ENCODE peak calls at places on chromosomes 13 and 19, in ten cellular contexts. F is fibroblast of the aortic adventitia; G is CD8-positive, alpha-beta T cell; X is AG04450; V is BE2C; T is fibroblast of pulmonary artery; L is esophagus squamous epithelium; Q is endothelial cell; Z is AG10803; P is pancreas. H is an unnamed sample.

GRCh38 chr13:62293081-62293480 is 877.4 kb upstream of the PCDH20 start:
- DNase-seq in V (peak; percentile 20), Z (no peak), F (no peak), P (no peak), Q (no peak), T (peak; percentile 3), X (no peak), L (no peak), G (no peak), H (no peak)

GRCh38 chr13:44932850-44933251 is 56.4 kb downstream of the NUFIP1 start:
- DNase-seq in T (peak; percentile 92), X (no peak), F (peak; percentile 74), L (no peak), G (no peak), V (no peak), Q (peak; percentile 18), Z (peak; percentile 36), P (no peak), H (no peak)

GRCh38 chr13:113552079-113552478 is 32.5 kb upstream of the TFDP1 start:
- DNase-seq in V (no peak), P (no peak), L (no peak), Q (no peak), T (no peak), X (no peak), Z (no peak), G (no peak), F (no peak), H (no peak)

GRCh38 chr13:113930711-113931637 is 42.9 kb downstream of the C13orf46 start:
- DNase-seq in F (no peak), P (peak; percentile 43), T (no peak), Q (no peak), V (no peak), X (no peak), L (no peak), Z (no peak), G (peak; percentile 31), H (peak; percentile 35)

GRCh38 chr19:28307460-28307859 is 905.5 kb downstream of the UQCRFS1 start:
- DNase-seq in Q (no peak), V (no peak), Z (peak; percentile 79), F (peak; percentile 61), P (no peak), G (no peak), L (no peak), T (peak; percentile 46), X (no peak), H (no peak)

GRCh38 chr13:110329798-110330461 is 22.8 kb downstream of the COL4A2 start:
- DNase-seq in Q (no peak), G (no peak), P (no peak), V (no peak), T (peak; percentile 64), L (no peak), X (no peak), Z (no peak), F (no peak), H (no peak)

GRCh38 chr19:342801-343421 is 1.7 kb downstream of the MIER2 start:
- DNase-seq in G (no peak), L (no peak), T (peak; percentile 90), Q (no peak), V (no peak), Z (peak; percentile 80), X (peak; percentile 65), P (no peak), F (peak; percentile 91), H (no peak)

GRCh38 chr19:41774515-41774980 is 19.2 kb downstream of the CEACAM6 start:
- DNase-seq in P (no peak), Z (no peak), X (no peak), G (peak; percentile 17), L (no peak), Q (no peak), V (no peak), F (no peak), T (no peak), H (no peak)

GRCh38 chr19:8001651-8001994 is 3.8 kb downstream of the ELAVL1 start:
- DNase-seq in V (no peak), P (no peak), G (no peak), L (no peak), T (peak; percentile 13), Z (no peak), X (no peak), Q (no peak), F (no peak), H (no peak)

GRCh38 chr19:8004001-8004400 is 1.4 kb downstream of the ELAVL1 start:
- DNase-seq in X (no peak), G (no peak), Z (no peak), Q (no peak), L (no peak), T (no peak), P (no peak), F (no peak), V (no peak), H (no peak)

GRCh38 chr19:8001995-8002849 is 3.2 kb downstream of the ELAVL1 start:
- DNase-seq in P (peak; percentile 94), Z (peak; percentile 66), L (peak; percentile 12), T (peak; percentile 85), F (peak; percentile 73), Q (peak; percentile 97), V (peak; percentile 79), X (peak; percentile 43), G (peak; percentile 58), H (peak; percentile 65)

GRCh38 chr19:8004723-8005513 is 523 bp downstream of the ELAVL1 start:
- DNase-seq in P (no peak), L (no peak), F (peak; percentile 24), X (no peak), G (no peak), Q (peak; percentile 26), V (no peak), T (peak; percentile 33), Z (peak; percentile 27), H (peak; percentile 54)

DNA sequence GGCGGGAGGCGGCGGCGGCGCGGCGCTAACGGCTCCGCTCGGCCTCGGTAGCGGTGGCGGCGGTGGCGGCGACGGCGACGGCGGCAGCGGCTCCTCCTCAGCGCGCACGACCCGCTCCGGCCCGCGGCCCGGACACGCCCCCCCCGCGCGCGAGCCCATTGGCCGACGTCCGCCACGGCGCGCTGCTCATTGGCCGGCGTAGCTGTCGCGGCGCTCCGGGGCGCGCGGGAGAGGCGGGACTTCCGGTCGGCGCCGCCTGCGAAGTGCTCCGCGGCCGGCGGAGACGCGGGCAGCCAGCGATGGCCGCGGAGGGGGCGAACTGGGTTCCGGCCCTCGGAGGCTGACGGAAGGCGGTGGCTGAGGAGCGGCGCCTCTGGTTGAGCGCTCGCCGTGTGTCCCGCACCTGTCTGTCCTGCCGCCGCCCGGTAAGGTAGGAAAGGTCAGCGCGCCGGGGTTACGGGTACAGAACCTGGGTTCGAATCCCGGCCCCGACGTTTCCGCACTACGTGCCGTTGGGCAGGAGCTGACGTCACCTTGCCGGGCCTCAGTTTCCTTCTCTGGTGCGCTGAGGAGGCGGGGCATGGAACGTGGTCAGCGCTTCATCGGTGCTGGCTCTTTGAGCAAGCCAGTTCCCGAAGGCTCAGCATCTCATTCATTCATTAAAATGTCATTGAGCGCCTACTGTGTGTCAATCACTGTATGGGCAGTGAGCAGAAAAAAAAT is at the start of gene ELAVL1:
- DNase-seq in P (peak; percentile 98), Z (peak; percentile 88), V (peak; percentile 95), Q (peak; percentile 95), F (peak; percentile 81), T (peak; percentile 91), X (peak; percentile 50), G (peak; percentile 83), L (peak; percentile 33), H (peak; percentile 95)
- TF ChIP-seq CTCF in P (no peak), Z (no peak), V (no peak), Q (no peak), F (no peak), T (no peak), X (no peak), G (no peak), L (no peak), H (no peak)

GRCh38 chr13:27730191-27730590 is 62.1 kb upstream of the GSX1 start:
- DNase-seq in P (no peak), X (no peak), G (no peak), V (no peak), Q (no peak), T (no peak), L (no peak), F (no peak), Z (no peak), H (no peak)

DNA sequence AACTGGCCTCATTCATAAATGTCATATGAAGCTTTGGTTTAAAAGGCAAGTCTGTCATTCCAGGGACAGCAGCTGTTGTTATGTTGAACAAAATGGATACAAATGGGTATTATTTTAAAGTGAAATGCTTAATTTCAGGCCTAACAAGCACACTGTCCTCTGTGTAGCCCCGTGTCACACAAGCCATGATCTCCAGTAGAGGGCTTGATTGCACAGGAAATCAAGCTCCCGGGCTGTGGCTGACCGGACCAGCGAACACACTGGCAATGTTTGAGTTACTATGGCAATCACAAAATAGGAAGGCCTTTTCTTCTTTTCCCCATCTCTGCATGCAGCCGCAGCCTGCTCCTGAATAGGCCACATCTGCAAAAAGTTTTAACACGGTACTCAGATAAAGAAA is 64.0 kb upstream of the GSX1 start:
- DNase-seq in V (no peak), L (no peak), Z (no peak), P (no peak), F (no peak), G (no peak), T (no peak), Q (peak; percentile 54), X (no peak), H (no peak)
- TF ChIP-seq CTCF in V (peak; percentile 14), L (no peak), Z (no peak), P (no peak), F (no peak), G (no peak), T (no peak), Q (no peak), X (no peak), H (no peak)

GRCh38 chr13:103040006-103040405 is 26.2 kb downstream of the SLC10A2 start:
- DNase-seq in Q (no peak), G (no peak), F (no peak), V (no peak), T (no peak), L (no peak), P (no peak), X (no peak), Z (no peak), H (no peak)

GRCh38 chr13:103033999-103034398 is 32.2 kb downstream of the SLC10A2 start:
- DNase-seq in P (no peak), V (no peak), Z (no peak), T (no peak), G (no peak), Q (no peak), X (no peak), L (no peak), F (no peak), H (no peak)

GRCh38 chr13:103031332-103031873 is 34.8 kb downstream of the SLC10A2 start:
- DNase-seq in F (no peak), X (no peak), T (no peak), V (no peak), L (no peak), G (no peak), Q (no peak), P (no peak), Z (no peak), H (no peak)

GRCh38 chr13:103039183-103039582 is 27.0 kb downstream of the SLC10A2 start:
- DNase-seq in Z (no peak), T (no peak), P (no peak), X (no peak), L (no peak), Q (no peak), V (no peak), G (no peak), F (no peak), H (no peak)

DNA sequence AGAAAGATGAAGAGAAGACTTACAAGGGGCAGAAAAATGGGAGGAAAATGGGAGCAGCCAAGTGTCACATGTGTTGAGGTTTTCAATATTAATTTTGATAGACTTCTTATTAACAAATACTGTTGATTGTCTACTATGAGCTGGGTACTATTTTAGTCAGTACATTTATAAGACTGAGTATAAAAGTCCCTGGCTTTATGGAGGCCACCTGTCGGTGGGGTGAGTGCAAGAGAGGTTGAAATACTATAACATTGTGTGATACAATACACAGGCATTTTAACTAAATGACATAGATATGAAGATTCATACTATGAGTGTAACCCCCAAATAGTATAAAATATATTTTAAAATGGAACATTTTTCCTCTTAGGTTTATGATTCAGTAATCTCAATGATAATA is 29.9 kb downstream of the SLC10A2 start:
- DNase-seq in V (no peak), Q (no peak), L (no peak), F (no peak), P (no peak), T (no peak), X (no peak), Z (no peak), G (no peak), H (no peak)
- TF ChIP-seq CTCF in V (no peak), Q (no peak), L (no peak), F (no peak), P (no peak), T (no peak), X (no peak), Z (no peak), G (no peak), H (no peak)

GRCh38 chr19:23999821-24000610 is 85.3 kb downstream of the ZNF726 start:
- DNase-seq in V (no peak), L (no peak), Z (no peak), T (no peak), P (no peak), Q (no peak), F (no peak), G (no peak), X (no peak), H (no peak)

GRCh38 chr19:23992348-23992747 is 77.7 kb downstream of the ZNF726 start:
- DNase-seq in G (no peak), X (no peak), F (no peak), L (no peak), Z (no peak), T (no peak), V (no peak), Q (no peak), P (no peak), H (no peak)

GRCh38 chr19:24000656-24001055 is 86.0 kb downstream of the ZNF726 start:
- DNase-seq in V (no peak), G (no peak), L (no peak), F (no peak), Z (no peak), X (no peak), T (no peak), Q (no peak), P (no peak), H (no peak)

GRCh38 chr19:23998568-23998967 is 83.9 kb downstream of the ZNF726 start:
- DNase-seq in T (no peak), F (no peak), V (no peak), G (no peak), X (no peak), L (no peak), Z (no peak), Q (no peak), P (no peak), H (no peak)

GRCh38 chr19:23996549-23996948 is 81.9 kb downstream of the ZNF726 start:
- DNase-seq in G (no peak), Q (peak; percentile 8), X (no peak), Z (no peak), T (no peak), V (peak; percentile 32), P (no peak), L (no peak), F (no peak), H (no peak)
- TF ChIP-seq CTCF in G (peak; percentile 23), Q (peak; percentile 57), X (peak; percentile 22), Z (peak; percentile 34), T (peak; percentile 22), V (peak; percentile 64), P (no peak), L (peak; percentile 12), F (peak; percentile 42), H (peak; percentile 40)

H was measured in mesothelial cell of epicardium.